ENCODE peak calls at places on chromosomes 11 and 22, in six cellular contexts. V, E, D, H, W and X are unnamed samples. For H3K4me1, the result is how much of the 10 kb centered on the place peaks cover.

GRCh38 chr22:50456466-50457234 is 18.2 kb downstream of the SBF1 start:
- DNase-seq in W (no peak), D (peak), H (peak), E (no peak), V (peak), X (no peak)

GRCh38 chr11:69841859-69842698 is 22.9 kb upstream of the FGF3 start:
- DNase-seq in W (peak), V (no peak), D (peak), E (no peak), H (peak), X (peak)

GRCh38 chr11:68351450-68352275 is 39.3 kb downstream of the LRP5 start:
- DNase-seq in E (no peak), H (peak), W (no peak), D (no peak), V (no peak), X (peak)

GRCh38 chr22:36397081-36397766 is 9.5 kb upstream of the MYH9 start:
- DNase-seq in W (peak), V (no peak), D (no peak), H (peak), E (no peak), X (peak)

GRCh38 chr11:10302744-10303557 is 1.9 kb upstream of the ADM start:
- DNase-seq in H (peak), D (peak), W (peak), E (peak), V (peak), X (peak)

GRCh38 chr11:12724301-12725046 is 50.3 kb downstream of the TEAD1 start:
- DNase-seq in V (peak), H (peak), D (no peak), W (peak), E (no peak), X (peak)

GRCh38 chr11:33375688-33376311 is 118.6 kb downstream of the HIPK3 start:
- DNase-seq in V (no peak), E (peak), H (peak), W (peak), D (no peak), X (no peak)

GRCh38 chr11:117039897-117040296 is 58.3 kb downstream of the SIK3 start:
- DNase-seq in H (no peak), W (peak), D (no peak), E (no peak), V (no peak), X (no peak)

GRCh38 chr11:46391578-46392420 is at the start of gene CHRM4:
- DNase-seq in V (peak), H (peak), D (no peak), E (no peak), W (peak), X (no peak)

GRCh38 chr11:96055706-96056387 is 131.9 kb upstream of the MTMR2 start:
- DNase-seq in D (no peak), E (peak), V (no peak), W (peak), H (no peak), X (no peak)

GRCh38 chr22:38135133-38135706 is 24.7 kb upstream of the BAIAP2L2 start:
- DNase-seq in V (peak), W (peak), D (no peak), H (no peak), E (no peak), X (no peak)

GRCh38 chr22:28902490-28902889 is 19.1 kb downstream of the ZNRF3 start:
- DNase-seq in E (no peak), D (no peak), V (no peak), W (no peak), H (no peak), X (no peak)
- H3K27ac ChIP-seq in E (no peak), D (no peak), V (no peak), W (no peak), H (no peak), X (no peak)

GRCh38 chr11:29075726-29076125 is 941.1 kb downstream of the KCNA4 start:
- DNase-seq in V (no peak), H (no peak), D (no peak), W (no peak), E (no peak), X (no peak)
- H3K4me3 ChIP-seq in V (no peak), H (no peak), D (no peak), W (no peak), E (no peak), X (no peak)

GRCh38 chr11:66554602-66555001 is 7.9 kb downstream of the ACTN3 start:
- DNase-seq in D (no peak), H (no peak), W (no peak), V (no peak), E (no peak), X (no peak)

GRCh38 chr11:66556086-66556485 is 9.4 kb downstream of the ACTN3 start:
- DNase-seq in E (no peak), D (no peak), W (no peak), H (no peak), V (no peak), X (no peak)

GRCh38 chr11:66559141-66559861 is 9.1 kb downstream of the CTSF start:
- DNase-seq in V (peak), D (peak), H (peak), W (no peak), E (no peak), X (peak)

GRCh38 chr11:66557733-66558326 is 10.6 kb downstream of the CTSF start:
- DNase-seq in V (no peak), E (no peak), W (no peak), D (no peak), H (no peak), X (no peak)

GRCh38 chr11:66555416-66555815 is 8.7 kb downstream of the ACTN3 start:
- DNase-seq in D (no peak), E (no peak), W (no peak), H (no peak), V (no peak), X (no peak)
- H3K4me1 ChIP-seq in D (under half), E (under half), W (under half), H (under half), V (under half), X (under half)

DNA sequence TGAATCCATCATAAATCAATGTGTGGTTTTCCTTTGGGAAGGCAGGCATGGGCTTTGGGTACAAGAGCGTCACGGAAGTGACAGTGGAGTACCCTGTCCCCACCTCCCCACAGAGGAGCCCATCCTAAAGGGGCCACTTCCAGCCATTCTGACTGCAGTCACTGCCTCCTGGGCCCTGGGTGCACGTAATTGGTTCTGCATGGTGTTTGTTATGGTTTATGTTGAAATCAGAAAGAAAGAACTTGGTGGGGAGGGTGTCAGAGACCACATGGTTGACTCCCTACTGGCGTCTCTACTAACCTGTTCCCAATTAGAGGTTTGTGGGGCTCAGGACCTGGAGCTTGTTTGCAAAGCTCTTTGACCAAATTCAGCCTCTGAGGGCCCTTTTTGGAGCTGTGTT is 40.8 kb downstream of the RIBC2 start:
- DNase-seq in D (no peak), W (peak), E (no peak), V (no peak), H (no peak), X (no peak)
- H3K27ac ChIP-seq in D (no peak), W (peak), E (no peak), V (no peak), H (no peak), X (no peak)

GRCh38 chr22:27796118-27796517 is 5.4 kb downstream of the MN1 start:
- DNase-seq in H (no peak), W (no peak), V (no peak), E (no peak), D (no peak), X (no peak)

GRCh38 chr22:27796829-27797792 is 4.4 kb downstream of the MN1 start:
- DNase-seq in W (no peak), E (no peak), H (no peak), D (no peak), V (no peak), X (no peak)

GRCh38 chr22:27794244-27794643 is 7.3 kb downstream of the MN1 start:
- DNase-seq in E (no peak), H (peak), D (no peak), W (no peak), V (no peak), X (no peak)

GRCh38 chr22:27792452-27793165 is 8.9 kb downstream of the MN1 start:
- DNase-seq in D (no peak), W (no peak), E (no peak), V (no peak), H (no peak), X (no peak)

GRCh38 chr22:27795053-27795452 is 6.5 kb downstream of the MN1 start:
- DNase-seq in W (no peak), H (peak), V (no peak), D (no peak), E (no peak), X (no peak)
- H3K4me3 ChIP-seq in W (no peak), H (peak), V (no peak), D (no peak), E (peak), X (no peak)

DNA sequence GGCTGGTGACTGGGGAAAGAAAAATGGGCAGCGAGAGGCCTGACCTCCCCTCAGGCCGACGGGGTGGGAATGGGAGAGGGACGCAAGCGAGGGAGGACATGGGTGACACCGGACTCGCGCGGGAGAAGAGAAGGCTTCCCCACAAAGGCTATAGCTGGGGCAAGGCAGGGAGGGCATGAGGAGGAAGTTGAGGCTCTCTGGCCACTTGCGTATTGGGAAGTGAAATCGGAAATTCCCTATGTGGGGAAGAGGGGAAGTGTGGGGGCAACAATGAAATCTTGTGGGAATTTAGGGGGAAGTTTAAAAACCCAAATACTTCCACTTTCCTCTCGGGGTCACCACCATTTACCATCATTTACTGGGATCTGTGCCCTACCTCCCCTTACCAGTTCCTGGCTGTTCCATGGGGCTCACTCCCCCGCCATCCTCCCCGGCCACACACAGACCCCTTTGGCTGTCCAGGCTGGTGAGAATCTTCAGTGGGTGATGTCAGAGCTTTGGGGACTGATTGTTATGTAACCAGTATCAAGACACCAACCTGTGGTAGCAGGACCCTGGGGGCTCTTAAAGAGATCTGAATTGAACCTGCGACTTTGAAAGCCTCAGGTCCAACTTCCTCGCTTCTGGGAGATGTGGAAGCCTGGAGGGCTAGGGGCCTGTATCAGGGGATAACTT is 942 bp upstream of the EHD1 start:
- DNase-seq in W (no peak), E (no peak), D (no peak), H (no peak), V (no peak), X (no peak)
- H3K4me1 ChIP-seq in W (under half), E (under half), D (half or more), H (under half), V (under half), X (half or more)